ENCODE peak calls at places on chromosomes 1 and 21, in four cellular contexts. One of them, this sample, is unnamed.

GRCh38 chr1:220787069-220787614 is 429 bp downstream of the MTARC1 start:
- DNase-seq in AG04449: no peak
- DNase-seq in fibroblast of mammary gland: no peak
- DNase-seq in tibial artery: no peak
- DNase-seq in this sample: no peak

GRCh38 chr1:38334930-38335592 is 288.5 kb upstream of the POU3F1 start:
- DNase-seq in AG04449: no peak
- DNase-seq in tibial artery: no peak
- DNase-seq in fibroblast of mammary gland: no peak
- DNase-seq in this sample: no peak

GRCh38 chr1:223718850-223719249 is 6.5 kb downstream of the CAPN2 start:
- DNase-seq in AG04449: no peak
- DNase-seq in tibial artery: no peak
- DNase-seq in fibroblast of mammary gland: no peak
- DNase-seq in this sample: no peak

GRCh38 chr1:232555581-232556189 is 74.2 kb downstream of the SIPA1L2 start:
- DNase-seq in tibial artery: no peak
- DNase-seq in AG04449: no peak
- DNase-seq in fibroblast of mammary gland: no peak
- DNase-seq in this sample: no peak

GRCh38 chr21:26717146-26717739 is 128.0 kb downstream of the ADAMTS1 start:
- DNase-seq in AG04449: no peak
- DNase-seq in tibial artery: no peak
- DNase-seq in fibroblast of mammary gland: peak; percentile 31
- DNase-seq in this sample: no peak

GRCh38 chr21:44485254-44485793 is 30.0 kb downstream of the LRRC3 start:
- DNase-seq in tibial artery: no peak
- DNase-seq in AG04449: no peak
- DNase-seq in fibroblast of mammary gland: peak; percentile 36
- DNase-seq in this sample: no peak

GRCh38 chr1:149997585-149998262 is 12.8 kb downstream of the OTUD7B start:
- DNase-seq in fibroblast of mammary gland: no peak
- DNase-seq in tibial artery: no peak
- DNase-seq in AG04449: no peak
- DNase-seq in this sample: no peak

GRCh38 chr1:44775930-44776748 is 799 bp downstream of the RPS8 start:
- DNase-seq in AG04449: no peak
- DNase-seq in tibial artery: no peak
- DNase-seq in fibroblast of mammary gland: no peak
- DNase-seq in this sample: no peak

GRCh38 chr1:2025491-2025981 is 6.4 kb downstream of the GABRD start:
- DNase-seq in fibroblast of mammary gland: no peak
- DNase-seq in tibial artery: no peak
- DNase-seq in AG04449: no peak
- DNase-seq in this sample: no peak

GRCh38 chr1:228463559-228464455 is 23.4 kb upstream of the RNF187 start:
- DNase-seq in fibroblast of mammary gland: peak; percentile 22
- DNase-seq in AG04449: no peak
- DNase-seq in tibial artery: no peak
- DNase-seq in this sample: no peak
- TF ChIP-seq CTCF in fibroblast of mammary gland: no peak
- TF ChIP-seq CTCF in AG04449: peak; percentile 3
- TF ChIP-seq CTCF in tibial artery: no peak
- TF ChIP-seq CTCF in this sample: no peak

DNA sequence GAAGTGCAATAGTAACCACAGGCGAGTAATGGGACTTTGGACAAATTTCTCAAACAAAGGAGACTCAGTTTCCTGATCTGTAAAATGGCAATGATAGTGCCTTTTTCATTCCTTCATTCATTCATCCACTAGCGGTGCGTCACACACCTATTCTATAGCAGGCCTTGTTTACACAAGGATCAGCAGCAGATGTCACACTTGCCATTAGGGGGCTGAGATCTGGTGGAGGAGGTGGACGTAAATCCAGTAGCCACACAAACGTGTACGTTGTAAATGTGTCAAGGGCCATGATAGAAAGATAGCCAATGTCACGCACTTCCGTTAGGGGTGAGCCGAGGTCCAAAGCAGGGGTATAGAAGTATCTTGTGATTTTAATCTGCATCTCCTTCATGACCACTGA is 34.2 kb downstream of the SERINC2 start:
- DNase-seq in AG04449: no peak
- DNase-seq in tibial artery: no peak
- DNase-seq in fibroblast of mammary gland: no peak
- DNase-seq in this sample: no peak
- TF ChIP-seq CTCF in AG04449: no peak
- TF ChIP-seq CTCF in tibial artery: no peak
- TF ChIP-seq CTCF in fibroblast of mammary gland: no peak
- TF ChIP-seq CTCF in this sample: no peak

DNA sequence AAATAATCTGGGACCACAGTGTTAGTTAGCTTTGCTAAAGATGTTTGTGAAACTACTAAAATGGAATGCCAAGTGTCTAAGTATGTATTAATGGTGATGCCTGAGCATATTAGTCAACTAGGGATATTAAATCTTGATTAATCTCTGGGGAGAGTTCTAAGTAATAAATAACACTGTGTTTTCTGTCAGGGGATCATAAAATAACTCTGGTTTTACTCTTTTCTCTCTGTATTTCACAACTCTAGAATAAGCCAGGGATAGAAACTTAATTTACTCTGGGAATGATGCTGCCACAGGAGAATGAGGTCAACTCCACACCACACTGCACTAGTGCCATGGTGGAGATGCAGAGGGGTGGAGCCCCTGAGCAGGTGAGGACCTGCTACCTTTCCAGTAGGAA is 399.2 kb downstream of the PTBP2 start:
- DNase-seq in tibial artery: no peak
- DNase-seq in fibroblast of mammary gland: no peak
- DNase-seq in AG04449: no peak
- DNase-seq in this sample: no peak
- TF ChIP-seq CTCF in tibial artery: no peak
- TF ChIP-seq CTCF in fibroblast of mammary gland: no peak
- TF ChIP-seq CTCF in AG04449: no peak
- TF ChIP-seq CTCF in this sample: no peak

DNA sequence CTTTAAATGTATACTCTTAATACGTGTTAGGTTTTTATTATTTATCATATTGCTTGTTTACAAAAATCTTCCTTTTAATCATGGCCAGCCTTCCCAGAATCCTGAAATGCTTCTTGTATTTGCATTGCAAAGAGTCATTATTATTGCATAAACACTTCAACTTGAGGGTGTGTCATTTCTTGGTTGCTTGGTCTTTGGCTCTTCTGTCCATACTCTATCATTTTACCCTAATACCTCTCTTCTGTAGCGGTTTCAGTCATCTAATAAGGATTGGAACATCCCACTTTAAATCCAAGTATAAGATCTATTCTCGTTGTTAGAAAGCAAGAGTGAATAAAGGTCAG is 200.6 kb upstream of the CACYBP start:
- DNase-seq in fibroblast of mammary gland: no peak
- DNase-seq in AG04449: no peak
- DNase-seq in tibial artery: no peak
- DNase-seq in this sample: no peak
- TF ChIP-seq CTCF in fibroblast of mammary gland: no peak
- TF ChIP-seq CTCF in AG04449: no peak
- TF ChIP-seq CTCF in tibial artery: no peak
- TF ChIP-seq CTCF in this sample: no peak

GRCh38 chr21:42553435-42553834 is 39.8 kb downstream of the SLC37A1 start:
- DNase-seq in fibroblast of mammary gland: no peak
- DNase-seq in tibial artery: no peak
- DNase-seq in AG04449: no peak
- DNase-seq in this sample: no peak
- TF ChIP-seq CTCF in fibroblast of mammary gland: no peak
- TF ChIP-seq CTCF in tibial artery: no peak
- TF ChIP-seq CTCF in AG04449: no peak
- TF ChIP-seq CTCF in this sample: no peak

DNA sequence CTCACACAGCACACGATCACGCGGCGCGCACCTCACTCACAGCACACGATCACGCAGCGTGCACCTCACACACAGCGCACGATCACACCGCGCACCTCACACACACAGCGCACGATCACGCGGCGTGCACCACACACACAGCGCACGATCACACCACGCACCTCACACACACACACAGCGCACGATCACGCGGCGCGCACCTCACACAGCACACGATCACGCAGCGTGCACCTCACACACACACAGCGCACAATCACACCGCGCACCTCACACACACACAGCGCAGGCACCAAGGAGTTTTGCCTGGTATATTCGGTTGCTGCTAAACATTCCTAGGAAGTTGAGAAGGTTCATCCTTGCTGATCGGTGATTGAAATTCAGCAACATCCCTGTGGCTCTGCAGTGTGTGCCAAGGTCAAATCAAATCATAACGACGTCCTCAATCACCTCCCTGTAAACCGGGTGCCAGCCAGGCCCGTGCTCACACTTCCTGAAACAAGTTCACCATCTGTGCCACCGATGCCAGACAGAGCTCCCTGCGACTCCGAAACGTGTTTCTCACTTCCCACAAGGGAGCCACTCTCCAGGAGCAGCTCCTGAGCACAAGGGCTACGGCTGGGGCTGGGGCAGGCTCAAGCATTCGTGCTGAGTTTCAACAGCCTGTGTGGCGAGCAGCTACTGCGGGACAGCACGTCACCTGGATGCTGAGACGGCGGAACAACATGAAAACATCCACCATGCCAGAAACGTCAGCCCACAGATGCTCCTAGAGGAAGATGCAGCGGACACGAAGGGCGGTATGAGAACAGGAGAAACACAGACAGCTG is 30.2 kb downstream of the WDR4 start:
- DNase-seq in fibroblast of mammary gland: no peak
- DNase-seq in AG04449: no peak
- DNase-seq in tibial artery: no peak
- DNase-seq in this sample: no peak
- TF ChIP-seq CTCF in fibroblast of mammary gland: no peak
- TF ChIP-seq CTCF in AG04449: no peak
- TF ChIP-seq CTCF in tibial artery: no peak
- TF ChIP-seq CTCF in this sample: no peak

GRCh38 chr21:40839551-40839950 is 7.4 kb downstream of the DSCAM start:
- DNase-seq in AG04449: no peak
- DNase-seq in tibial artery: no peak
- DNase-seq in fibroblast of mammary gland: no peak
- DNase-seq in this sample: no peak

GRCh38 chr21:40841524-40842196 is 5.3 kb downstream of the DSCAM start:
- DNase-seq in AG04449: no peak
- DNase-seq in fibroblast of mammary gland: no peak
- DNase-seq in tibial artery: no peak
- DNase-seq in this sample: no peak

GRCh38 chr21:40840441-40840840 is 6.5 kb downstream of the DSCAM start:
- DNase-seq in AG04449: no peak
- DNase-seq in fibroblast of mammary gland: no peak
- DNase-seq in tibial artery: no peak
- DNase-seq in this sample: no peak

GRCh38 chr21:40844935-40845334 is 2.0 kb downstream of the DSCAM start:
- DNase-seq in tibial artery: no peak
- DNase-seq in fibroblast of mammary gland: no peak
- DNase-seq in AG04449: no peak
- DNase-seq in this sample: no peak

DNA sequence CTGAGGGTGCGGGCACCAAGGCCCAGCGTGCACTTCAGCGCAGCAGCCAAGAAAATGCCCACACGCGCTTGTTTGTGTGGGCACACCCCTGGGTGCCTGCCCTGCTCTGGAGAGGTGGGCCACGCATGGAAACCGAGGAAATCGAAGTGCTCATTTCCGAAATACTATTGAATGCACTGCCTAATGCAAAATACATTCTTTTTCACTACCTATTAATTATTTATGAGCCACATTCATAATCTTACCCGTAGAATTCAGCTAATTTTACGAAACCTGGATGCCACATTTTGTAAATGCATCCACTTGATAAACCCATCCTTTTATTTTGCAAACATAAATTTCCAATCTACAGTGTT is 4.8 kb downstream of the DSCAM start:
- DNase-seq in fibroblast of mammary gland: no peak
- DNase-seq in AG04449: no peak
- DNase-seq in tibial artery: no peak
- DNase-seq in this sample: no peak
- TF ChIP-seq CTCF in fibroblast of mammary gland: no peak
- TF ChIP-seq CTCF in AG04449: no peak
- TF ChIP-seq CTCF in tibial artery: no peak
- TF ChIP-seq CTCF in this sample: no peak

GRCh38 chr1:61842863-61843514 is 100.7 kb downstream of the PATJ start:
- DNase-seq in fibroblast of mammary gland: peak; percentile 31
- DNase-seq in tibial artery: no peak
- DNase-seq in AG04449: no peak
- DNase-seq in this sample: no peak
- TF ChIP-seq CTCF in fibroblast of mammary gland: peak; percentile 34
- TF ChIP-seq CTCF in tibial artery: no peak
- TF ChIP-seq CTCF in AG04449: peak; percentile 11
- TF ChIP-seq CTCF in this sample: peak; percentile 15

DNA sequence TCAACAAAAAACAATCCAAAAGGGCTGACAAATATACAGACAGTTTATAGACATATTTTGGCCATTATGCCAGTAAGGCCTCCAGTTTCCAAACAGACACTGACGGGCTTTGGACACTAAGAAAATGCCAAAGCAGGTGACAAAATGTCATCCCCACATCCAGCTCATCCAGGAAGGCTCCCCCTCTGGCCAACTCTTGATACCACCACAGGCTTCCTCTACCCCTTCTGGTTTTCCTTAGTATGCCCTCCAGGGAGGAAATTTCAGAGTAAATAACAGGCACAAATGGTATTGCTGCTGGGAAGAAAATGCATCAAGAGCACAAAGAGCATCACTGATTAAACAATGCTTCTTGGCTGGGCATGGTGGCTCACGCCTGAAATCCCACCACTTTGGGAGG is 225.3 kb downstream of the VAV3 start:
- DNase-seq in fibroblast of mammary gland: no peak
- DNase-seq in AG04449: no peak
- DNase-seq in tibial artery: no peak
- DNase-seq in this sample: no peak
- TF ChIP-seq CTCF in fibroblast of mammary gland: no peak
- TF ChIP-seq CTCF in AG04449: no peak
- TF ChIP-seq CTCF in tibial artery: no peak
- TF ChIP-seq CTCF in this sample: no peak